ENCODE peak calls at places on chromosomes 1 and 21, in nine cellular contexts. O is HepG2, X is Panc1, L is A549, M is HCT116, P is SK-N-SH, C is GM23338, A is GM12878, B is K562. D is an unnamed sample.

GRCh38 chr1:196455697-196456096 is 152.5 kb downstream of the KCNT2 start:
- DNase-seq in O (no peak), A (no peak), L (no peak), X (no peak), B (no peak), P (no peak), C (no peak), M (no peak), D (no peak)

GRCh38 chr1:52970149-52970548 is 43.1 kb downstream of the SCP2 start:
- DNase-seq in C (peak; percentile 64), X (no peak), L (no peak), P (peak; percentile 38), B (peak; percentile 51), O (peak; percentile 44), M (no peak), A (no peak), D (no peak)

GRCh38 chr1:218164930-218165686 is 120.0 kb upstream of the RRP15 start:
- DNase-seq in B (no peak), P (peak; percentile 67), L (peak; percentile 9), C (peak; percentile 85), A (no peak), M (no peak), X (no peak), O (no peak), D (no peak)

GRCh38 chr1:85708826-85709222 is 591 bp upstream of the ZNHIT6 start:
- DNase-seq in X (no peak), A (no peak), P (no peak), M (no peak), B (peak; percentile 74), C (peak; percentile 6), O (peak; percentile 27), L (peak; percentile 36), D (no peak)

GRCh38 chr1:196380311-196380710 is 227.9 kb downstream of the KCNT2 start:
- DNase-seq in B (no peak), M (no peak), L (no peak), C (peak; percentile 53), P (no peak), X (no peak), O (no peak), A (no peak), D (no peak)

GRCh38 chr21:45521241-45521640 is 21.0 kb downstream of the SLC19A1 start:
- DNase-seq in C (no peak), L (no peak), A (no peak), O (no peak), M (no peak), X (no peak), P (no peak), B (no peak), D (no peak)

GRCh38 chr1:54355931-54356679 is 50.1 kb downstream of the SSBP3 start:
- DNase-seq in O (peak; percentile 34), M (no peak), X (no peak), A (no peak), P (peak; percentile 62), L (no peak), B (peak; percentile 90), C (no peak), D (peak; percentile 43)

GRCh38 chr1:168693197-168693871 is 35.7 kb downstream of the DPT start:
- DNase-seq in M (no peak), X (no peak), L (no peak), A (no peak), P (no peak), C (no peak), B (no peak), O (peak; percentile 84), D (no peak)

GRCh38 chr1:106956721-106957120 is 99.8 kb upstream of the PRMT6 start:
- DNase-seq in O (no peak), C (no peak), X (no peak), M (no peak), B (no peak), L (no peak), P (no peak), A (no peak), D (no peak)

GRCh38 chr21:35217504-35218060 is 168.5 kb upstream of the RUNX1 start:
- DNase-seq in C (peak; percentile 30), X (peak; percentile 79), M (peak; percentile 98), O (peak; percentile 10), B (no peak), P (no peak), A (no peak), L (peak; percentile 6), D (no peak)
- TF ChIP-seq REST in C (no peak), X (no peak), M (no peak), O (no peak), B (no peak), P (no peak), A (no peak), L (no peak), D (no peak)

DNA sequence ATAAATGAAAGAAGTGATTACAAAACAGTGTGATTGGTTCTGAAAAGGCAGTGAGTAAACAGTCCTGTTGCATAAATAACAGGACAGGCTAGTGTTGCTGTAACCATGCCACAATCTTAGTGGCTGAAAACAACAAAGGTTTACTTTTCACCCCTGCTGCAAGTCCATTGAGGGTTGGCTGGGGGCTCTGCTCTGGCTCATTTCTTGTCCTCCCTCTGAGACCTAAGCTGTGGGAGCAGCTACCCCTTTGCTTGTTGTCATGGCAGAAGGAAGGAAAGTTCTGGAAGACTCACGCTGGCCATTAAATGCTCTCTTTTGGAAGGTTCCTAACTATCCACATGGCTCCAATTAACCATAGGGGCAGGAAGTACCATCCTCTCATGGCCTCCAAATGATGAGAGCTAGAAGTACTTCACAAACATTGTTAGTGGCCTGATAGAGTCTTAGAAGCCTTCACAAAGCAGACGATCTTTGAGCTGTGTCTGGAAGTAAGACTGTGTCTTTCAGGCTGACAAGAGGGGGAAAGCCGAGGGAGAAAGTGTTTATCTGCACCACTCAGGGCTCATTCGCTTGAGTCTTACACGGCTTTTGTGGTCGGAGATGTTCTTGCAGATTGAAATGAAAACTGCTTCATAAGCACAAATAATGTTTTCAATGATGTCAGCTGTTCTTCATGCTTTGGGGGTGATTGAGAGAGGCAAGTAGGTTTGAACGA is 11.9 kb downstream of the RCSD1 start:
- DNase-seq in M (no peak), C (no peak), B (peak; percentile 79), O (no peak), P (no peak), X (no peak), L (no peak), A (no peak), D (no peak)
- H3K27ac ChIP-seq in M (no peak overlapping the region), C (no peak overlapping the region), B (peak overlapping the region; percentile 57), O (no peak overlapping the region), P (no peak overlapping the region), X (no peak overlapping the region), L (no peak overlapping the region), A (no peak overlapping the region), D (no peak overlapping the region)

GRCh38 chr1:150893336-150893913 is 6.5 kb downstream of the CTXND2 start:
- DNase-seq in O (no peak), L (no peak), A (no peak), M (no peak), B (no peak), P (no peak), X (no peak), C (no peak), D (no peak)

GRCh38 chr1:150889650-150890416 is 2.9 kb downstream of the CTXND2 start:
- DNase-seq in A (peak; percentile 51), X (no peak), P (no peak), C (no peak), O (no peak), B (no peak), M (no peak), L (no peak), D (no peak)

DNA sequence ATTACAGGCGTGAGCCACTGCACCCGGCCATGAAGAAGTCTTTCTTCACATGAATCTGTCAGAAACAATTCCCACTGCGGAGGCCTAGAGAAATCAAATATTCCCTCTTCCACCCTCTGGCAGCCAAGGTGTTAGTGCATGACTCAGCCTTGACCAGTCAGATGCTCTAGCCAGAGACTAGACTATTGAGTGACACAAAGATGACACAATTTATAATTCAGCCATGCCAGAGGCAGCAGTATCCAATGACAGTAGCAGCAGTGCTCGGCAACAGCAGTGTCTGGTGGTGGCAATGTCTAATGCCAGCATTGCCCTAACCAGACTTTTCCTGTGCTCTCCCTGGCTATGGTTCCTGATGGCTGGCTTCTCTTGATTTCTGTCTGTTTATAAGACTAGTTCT is 8.7 kb downstream of the CTXND2 start:
- DNase-seq in X (peak; percentile 38), M (peak; percentile 58), B (no peak), C (no peak), A (no peak), O (peak; percentile 13), L (peak; percentile 56), P (peak; percentile 12), D (no peak)
- TF ChIP-seq REST in X (no peak), M (no peak), B (no peak), C (no peak), A (no peak), O (no peak), L (no peak), P (no peak), D (no peak)

DNA sequence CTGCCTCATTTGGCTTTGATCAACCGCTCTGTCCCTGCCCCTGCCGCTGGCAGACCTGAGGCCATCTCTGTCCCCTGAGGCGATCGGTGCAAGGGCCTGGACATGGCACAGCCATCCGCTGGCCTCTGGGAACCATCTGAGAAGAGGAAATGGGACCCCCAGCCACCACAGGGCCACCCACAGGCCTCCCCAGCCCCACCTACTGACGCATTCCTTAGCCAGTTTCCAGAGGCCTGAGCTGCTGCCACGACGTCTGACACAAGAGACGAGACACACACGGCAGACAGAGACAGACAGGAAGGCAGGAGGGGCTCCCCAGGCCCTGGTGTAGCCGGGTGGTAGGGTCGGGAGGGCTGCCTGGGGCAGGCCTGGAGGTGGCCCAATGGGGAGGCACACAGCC is 37.3 kb upstream of the EDN2 start:
- DNase-seq in C (peak; percentile 46), L (no peak), A (no peak), P (no peak), O (no peak), M (no peak), X (no peak), B (no peak), D (no peak)
- H3K27ac ChIP-seq in C (no peak overlapping the region), L (no peak overlapping the region), A (no peak overlapping the region), P (no peak overlapping the region), O (no peak overlapping the region), M (no peak overlapping the region), X (no peak overlapping the region), B (no peak overlapping the region), D (peak overlapping the region; percentile 24)

GRCh38 chr1:9293512-9294439 is 1.1 kb downstream of the SPSB1 start:
- DNase-seq in C (peak; percentile 49), X (no peak), B (no peak), L (no peak), A (no peak), O (no peak), P (peak; percentile 79), M (no peak), D (no peak)
- TF ChIP-seq REST in C (no peak), X (no peak), B (no peak), L (no peak), A (no peak), O (no peak), P (no peak), M (no peak), D (no peak)

DNA sequence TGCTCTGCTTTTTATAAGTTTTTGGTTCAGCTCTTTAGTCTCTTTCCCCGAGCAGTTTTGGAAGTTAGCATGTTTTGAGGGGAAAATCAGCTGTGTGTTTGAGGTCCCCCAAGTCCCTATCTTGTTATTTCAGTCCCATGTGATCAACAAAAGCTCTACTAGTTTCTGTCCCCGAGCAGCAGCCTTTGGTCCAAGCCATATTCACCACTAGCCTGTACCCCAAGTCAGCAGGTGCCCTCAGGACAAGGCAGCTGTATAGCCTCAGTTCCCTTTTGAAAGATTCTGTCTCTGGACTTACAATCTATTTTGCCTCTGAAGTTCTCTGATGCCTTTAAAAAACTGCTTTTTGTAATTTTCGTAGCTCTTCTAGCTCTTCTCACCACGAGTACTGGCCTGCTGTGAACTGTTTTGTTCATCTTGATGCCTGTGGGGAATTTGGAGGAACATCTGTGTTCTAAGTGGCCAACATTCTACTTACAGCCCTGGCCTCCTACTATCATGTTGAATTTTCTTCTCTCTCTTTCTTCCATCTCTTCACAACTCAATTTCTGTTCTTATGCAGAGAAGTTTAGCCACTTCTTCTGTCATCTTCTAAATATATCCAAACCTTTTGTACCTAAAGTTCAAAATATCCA is 16.7 kb downstream of the UAP1 start:
- DNase-seq in A (no peak), P (no peak), L (no peak), M (no peak), C (no peak), X (no peak), B (no peak), O (no peak), D (no peak)
- H3K27ac ChIP-seq in A (no peak overlapping the region), P (no peak overlapping the region), L (no peak overlapping the region), M (no peak overlapping the region), C (no peak overlapping the region), X (no peak overlapping the region), B (no peak overlapping the region), O (no peak overlapping the region), D (no peak overlapping the region)